ENCODE peak calls at places on chromosomes 1 and 21, in nine cellular contexts. Z, G, C, D, O, M, U, F and L are unnamed samples.

GRCh38 chr1:107405241-107405640 is 264.4 kb downstream of the NTNG1 start:
- DNase-seq in M (no peak), C (no peak), Z (no peak), O (no peak), G (peak; percentile 31), D (no peak), U (no peak), F (no peak), L (no peak)

GRCh38 chr1:175192111-175192629 is 406 bp downstream of the KIAA0040 start:
- DNase-seq in Z (peak; percentile 49), C (no peak), G (no peak), D (peak; percentile 54), U (peak; percentile 8), F (peak; percentile 15), O (peak; percentile 42), M (no peak), L (no peak)

GRCh38 chr1:211648336-211648735 is 27.1 kb downstream of the NEK2 start:
- DNase-seq in F (no peak), D (no peak), Z (no peak), M (no peak), U (no peak), O (no peak), G (no peak), C (no peak), L (no peak)

GRCh38 chr1:98088361-98088760 is 167.5 kb upstream of the DPYD start:
- DNase-seq in U (no peak), O (no peak), F (no peak), Z (no peak), C (no peak), M (no peak), D (no peak), G (no peak), L (no peak)

GRCh38 chr1:205576011-205576410 is 55.8 kb downstream of the ELK4 start:
- DNase-seq in O (no peak), U (no peak), C (no peak), F (no peak), M (no peak), D (no peak), G (no peak), Z (no peak), L (no peak)

GRCh38 chr1:117589531-117589930 is 16.3 kb upstream of the TENT5C start:
- DNase-seq in D (no peak), G (no peak), Z (no peak), U (no peak), F (no peak), O (no peak), C (no peak), M (no peak), L (no peak)

GRCh38 chr1:41638086-41639024 is 153.9 kb upstream of the EDN2 start:
- DNase-seq in O (no peak), Z (no peak), C (no peak), M (no peak), G (no peak), D (no peak), U (no peak), F (no peak), L (no peak)

GRCh38 chr1:116254776-116255175 is 118.3 kb upstream of the ATP1A1 start:
- DNase-seq in C (no peak), G (no peak), O (no peak), Z (no peak), U (no peak), M (no peak), D (no peak), F (no peak), L (no peak)

GRCh38 chr21:37380349-37381323 is 14.1 kb downstream of the DYRK1A start:
- DNase-seq in F (no peak), M (no peak), U (no peak), G (no peak), O (no peak), Z (no peak), D (peak; percentile 20), C (no peak), L (no peak)

GRCh38 chr1:48006318-48006717 is 9.1 kb upstream of the TRABD2B start:
- DNase-seq in O (no peak), F (no peak), U (no peak), M (no peak), Z (no peak), G (no peak), D (no peak), C (no peak), L (no peak)

GRCh38 chr1:115869064-115869463 is 28.1 kb upstream of the NHLH2 start:
- DNase-seq in Z (no peak), C (no peak), F (no peak), G (no peak), D (no peak), O (no peak), U (no peak), M (no peak), L (no peak)

GRCh38 chr21:15742052-15742451 is 12.3 kb downstream of the USP25 start:
- DNase-seq in D (no peak), F (no peak), Z (no peak), C (no peak), G (no peak), O (no peak), U (no peak), M (no peak), L (no peak)

GRCh38 chr1:240515505-240515904 is 96.5 kb downstream of the GREM2 start:
- DNase-seq in O (no peak), M (no peak), Z (no peak), F (no peak), C (no peak), U (no peak), G (no peak), D (no peak), L (no peak)

GRCh38 chr1:76433528-76433927 is 359.0 kb downstream of the ST6GALNAC3 start:
- DNase-seq in G (peak; percentile 89), Z (no peak), C (no peak), U (no peak), D (no peak), F (no peak), O (no peak), M (no peak), L (no peak)

GRCh38 chr1:217498209-217498608 is 132.7 kb downstream of the GPATCH2 start:
- DNase-seq in M (no peak), G (no peak), O (no peak), C (no peak), F (no peak), Z (no peak), U (no peak), D (peak; percentile 10), L (no peak)

GRCh38 chr1:46619656-46620055 is 3.0 kb upstream of the MOB3C start:
- DNase-seq in G (no peak), F (no peak), Z (no peak), D (no peak), M (no peak), O (no peak), C (no peak), U (no peak), L (no peak)

GRCh38 chr1:233603366-233603927 is 10.5 kb upstream of the KCNK1 start:
- DNase-seq in D (no peak), C (no peak), O (no peak), M (no peak), Z (no peak), U (no peak), G (no peak), F (no peak), L (no peak)

GRCh38 chr1:15472595-15472994 is 3.3 kb upstream of the CELA2B start:
- DNase-seq in G (no peak), Z (no peak), C (no peak), F (no peak), M (no peak), D (peak; percentile 36), U (no peak), O (no peak), L (no peak)

GRCh38 chr1:119093721-119094120 is 46.7 kb downstream of the WARS2 start:
- DNase-seq in U (no peak), Z (no peak), D (no peak), F (no peak), G (no peak), M (no peak), C (no peak), O (no peak), L (no peak)

GRCh38 chr1:168671782-168672181 is 57.2 kb downstream of the DPT start:
- DNase-seq in O (no peak), F (no peak), Z (no peak), D (no peak), G (no peak), U (no peak), M (no peak), C (no peak), L (no peak)

GRCh38 chr1:185813401-185813979 is 79.3 kb downstream of the HMCN1 start:
- DNase-seq in F (no peak), M (no peak), D (no peak), Z (peak; percentile 76), O (peak; percentile 58), G (peak; percentile 34), U (no peak), C (no peak), L (no peak)

GRCh38 chr1:207831517-207832327 is 79.2 kb downstream of the CD34 start:
- DNase-seq in D (no peak), F (no peak), Z (no peak), C (no peak), G (no peak), O (no peak), U (no peak), M (no peak), L (no peak)

GRCh38 chr1:93614550-93615200 is 67.0 kb downstream of the BCAR3 start:
- DNase-seq in M (no peak), C (no peak), F (no peak), D (no peak), O (peak; percentile 68), U (no peak), Z (peak; percentile 18), G (peak; percentile 75), L (no peak)

GRCh38 chr1:235875236-235875635 is 8.5 kb upstream of the LYST start:
- DNase-seq in Z (no peak), C (no peak), D (no peak), F (no peak), G (no peak), O (no peak), U (no peak), M (no peak), L (no peak)

GRCh38 chr21:36104306-36105300 is 30.3 kb upstream of the CBR3 start:
- DNase-seq in O (no peak), D (no peak), U (peak; percentile 47), G (no peak), Z (no peak), C (peak; percentile 11), M (peak; percentile 32), F (no peak), L (no peak)

GRCh38 chr1:205430631-205431305 is 8.9 kb upstream of the LEMD1 start:
- DNase-seq in C (peak; percentile 19), O (peak; percentile 24), F (no peak), M (peak; percentile 21), G (no peak), U (peak; percentile 44), D (peak; percentile 77), Z (no peak), L (no peak)

GRCh38 chr1:18972531-18972930 is 16.1 kb upstream of the IFFO2 start:
- DNase-seq in U (no peak), Z (no peak), C (no peak), D (no peak), F (no peak), G (no peak), O (no peak), M (no peak), L (no peak)

GRCh38 chr1:170547255-170547654 is 15.3 kb downstream of the GORAB start:
- DNase-seq in G (no peak), F (no peak), Z (no peak), D (no peak), M (no peak), U (no peak), C (no peak), O (no peak), L (no peak)

GRCh38 chr1:201790261-201790660 is 38.7 kb upstream of the IPO9 start:
- DNase-seq in F (no peak), U (no peak), G (no peak), M (no peak), C (no peak), O (no peak), D (no peak), Z (no peak), L (no peak)

GRCh38 chr1:117576236-117576635 is 29.6 kb upstream of the TENT5C start:
- DNase-seq in D (no peak), O (no peak), G (no peak), U (no peak), F (no peak), Z (no peak), C (no peak), M (no peak), L (no peak)

GRCh38 chr1:15260418-15261154 is 13.6 kb downstream of the FHAD1 start:
- DNase-seq in O (no peak), D (no peak), C (no peak), Z (no peak), F (no peak), G (no peak), M (no peak), U (no peak), L (no peak)